ENCODE peak calls at places on chromosomes 13 and 19, in nine cellular contexts. J, U, W, X, O, N, G, Q and T are unnamed samples. For H3K4me1, the result is how much of the 10 kb centered on the place peaks cover.

GRCh38 chr13:91684746-91685145 is 286.3 kb downstream of the GPC5 start:
- DNase-seq in U (no peak), O (no peak), X (no peak), G (no peak), J (no peak), Q (no peak), N (no peak), W (no peak), T (no peak)

GRCh38 chr13:35818577-35819165 is 312.5 kb downstream of the DCLK1 start:
- DNase-seq in X (peak), U (no peak), N (no peak), O (no peak), G (no peak), W (no peak), J (no peak), Q (peak), T (no peak)

GRCh38 chr19:47819841-47820244 is 1.9 kb upstream of the CRX start:
- DNase-seq in N (no peak), G (no peak), U (no peak), X (no peak), J (no peak), O (no peak), Q (peak), W (no peak), T (no peak)

GRCh38 chr13:47672245-47672975 is 328.7 kb downstream of the SUCLA2 start:
- DNase-seq in X (peak), Q (no peak), O (no peak), J (no peak), U (no peak), G (no peak), W (no peak), N (no peak), T (no peak)

GRCh38 chr13:113511361-113511760 is 20.9 kb upstream of the DCUN1D2 start:
- DNase-seq in Q (no peak), G (no peak), O (no peak), X (no peak), J (no peak), W (no peak), N (no peak), U (no peak), T (no peak)

GRCh38 chr13:98539655-98540054 is 37.3 kb downstream of the STK24 start:
- DNase-seq in O (no peak), X (peak), U (no peak), N (no peak), G (no peak), J (no peak), Q (no peak), W (no peak), T (no peak)

GRCh38 chr19:55213547-55213946 is 4.2 kb upstream of the PTPRH start:
- DNase-seq in J (no peak), W (no peak), U (no peak), Q (no peak), G (no peak), N (no peak), X (no peak), O (no peak), T (no peak)

GRCh38 chr19:4449022-4449825 is 8.4 kb downstream of the UBXN6 start:
- DNase-seq in X (no peak), N (no peak), G (no peak), U (peak), O (no peak), J (peak), Q (no peak), W (peak), T (no peak)

GRCh38 chr13:33017410-33017929 is 1.2 kb downstream of the KL start:
- DNase-seq in N (peak), W (no peak), Q (peak), X (peak), O (no peak), G (no peak), U (peak), J (no peak), T (no peak)

GRCh38 chr13:37074703-37075102 is 15.2 kb upstream of the SUPT20H start:
- DNase-seq in J (no peak), O (no peak), W (no peak), U (no peak), Q (peak), N (no peak), X (peak), G (no peak), T (no peak)

GRCh38 chr19:43905897-43906296 is 29.2 kb downstream of the ZNF45 start:
- DNase-seq in N (no peak), U (no peak), J (no peak), O (no peak), Q (no peak), W (no peak), G (no peak), X (no peak), T (no peak)

GRCh38 chr19:42246143-42246868 is 3.9 kb upstream of the GSK3A start:
- DNase-seq in N (no peak), W (peak), O (no peak), J (peak), X (peak), U (peak), Q (peak), G (peak), T (peak)

GRCh38 chr13:28859069-28859468 is 38.9 kb downstream of the MTUS2 start:
- DNase-seq in X (no peak), N (no peak), O (no peak), W (no peak), U (no peak), G (no peak), Q (no peak), J (no peak), T (no peak)

GRCh38 chr19:38736036-38736412 is 8.2 kb downstream of the CAPN12 start:
- DNase-seq in J (no peak), Q (peak), N (peak), X (peak), G (peak), W (peak), U (peak), O (peak), T (no peak)

GRCh38 chr13:44078806-44079378 is 199.2 kb downstream of the LACC1 start:
- DNase-seq in O (no peak), J (no peak), Q (no peak), U (no peak), N (no peak), W (no peak), G (no peak), X (no peak), T (no peak)

GRCh38 chr13:42000836-42001235 is 39.9 kb upstream of the VWA8 start:
- DNase-seq in W (no peak), G (no peak), J (no peak), O (no peak), U (no peak), N (no peak), Q (no peak), X (peak), T (no peak)

GRCh38 chr13:105598551-105598950 is 936.9 kb downstream of the EFNB2 start:
- DNase-seq in N (no peak), G (no peak), X (peak), W (no peak), J (no peak), Q (no peak), U (no peak), O (no peak), T (no peak)

GRCh38 chr13:41699759-41700158 is 242.4 kb downstream of the RGCC start:
- DNase-seq in O (no peak), J (no peak), N (no peak), X (no peak), Q (no peak), W (no peak), G (no peak), U (no peak), T (no peak)

GRCh38 chr19:40294560-40294959 is 9.4 kb upstream of the AKT2 start:
- DNase-seq in Q (no peak), G (no peak), O (no peak), W (no peak), J (no peak), U (no peak), N (no peak), X (no peak), T (no peak)

GRCh38 chr19:50568321-50569022 is at the start of gene LRRC4B:
- DNase-seq in W (no peak), Q (peak), G (no peak), U (no peak), X (no peak), J (no peak), O (no peak), N (no peak), T (no peak)

GRCh38 chr13:30870049-30870884 is 35.8 kb upstream of the MEDAG start:
- DNase-seq in J (peak), N (no peak), W (peak), X (peak), O (no peak), G (peak), Q (no peak), U (peak), T (peak)

GRCh38 chr19:53057904-53058579 is 13.5 kb downstream of the ERVV-2 start:
- DNase-seq in G (no peak), O (no peak), J (no peak), Q (peak), X (no peak), W (no peak), N (no peak), U (peak), T (no peak)

GRCh38 chr13:89755729-89756492 is 1591.6 kb upstream of the MIR17HG start:
- DNase-seq in G (no peak), U (no peak), Q (no peak), W (no peak), X (no peak), O (no peak), J (no peak), N (no peak), T (no peak)

GRCh38 chr19:8438236-8438635 is 6.5 kb upstream of the HNRNPM start:
- DNase-seq in Q (no peak), X (no peak), U (no peak), O (no peak), J (no peak), G (no peak), N (no peak), W (no peak), T (no peak)

GRCh38 chr19:4359627-4360000 is 16.3 kb downstream of the MPND start:
- DNase-seq in G (peak), Q (no peak), X (no peak), W (no peak), O (no peak), N (no peak), J (no peak), U (no peak), T (no peak)

GRCh38 chr19:16496613-16496983 is 404 bp downstream of the C19orf44 start:
- DNase-seq in G (no peak), W (no peak), X (peak), J (no peak), O (no peak), U (no peak), Q (no peak), N (no peak), T (no peak)

GRCh38 chr19:12786149-12786870 is 5.0 kb upstream of the JUNB start:
- DNase-seq in J (peak), O (no peak), X (no peak), W (peak), G (no peak), U (peak), N (no peak), Q (no peak), T (peak)

GRCh38 chr19:42288411-42288810 is 13.5 kb upstream of the PRR19 start:
- DNase-seq in Q (no peak), U (no peak), J (no peak), O (no peak), N (no peak), X (no peak), G (no peak), W (no peak), T (no peak)

GRCh38 chr19:48230555-48231129 is 25.1 kb downstream of the CARD8 start:
- DNase-seq in W (no peak), J (no peak), U (no peak), O (no peak), Q (no peak), N (no peak), X (no peak), G (no peak), T (no peak)

GRCh38 chr19:48391100-48392005 is at the start of gene KDELR1:
- DNase-seq in X (peak), G (peak), N (peak), U (peak), O (peak), Q (peak), W (peak), J (peak), T (peak)

GRCh38 chr13:28622286-28622685 is 36.6 kb upstream of the POMP start:
- DNase-seq in G (no peak), Q (no peak), J (peak), X (no peak), N (no peak), W (peak), O (no peak), U (peak), T (peak)

GRCh38 chr13:100330662-100331061 is 241.8 kb downstream of the PCCA start:
- DNase-seq in W (no peak), G (no peak), Q (no peak), J (no peak), X (peak), U (no peak), O (no peak), N (no peak), T (no peak)

GRCh38 chr19:17616961-17617806 is 61.7 kb downstream of the COLGALT1 start:
- DNase-seq in J (no peak), Q (no peak), G (no peak), O (no peak), U (no peak), X (no peak), N (no peak), W (no peak), T (no peak)

GRCh38 chr13:97492257-97492656 is 58.3 kb downstream of the RAP2A start:
- DNase-seq in Q (no peak), G (no peak), J (no peak), W (no peak), O (no peak), N (no peak), U (no peak), X (no peak), T (no peak)

GRCh38 chr13:80131204-80131603 is 209.7 kb downstream of the SPRY2 start:
- DNase-seq in J (peak), W (peak), X (peak), N (no peak), G (peak), Q (peak), U (peak), O (no peak), T (peak)

GRCh38 chr13:43830481-43830873 is 43.7 kb upstream of the ENOX1 start:
- DNase-seq in Q (no peak), O (no peak), N (no peak), W (no peak), U (no peak), X (peak), G (no peak), J (no peak), T (no peak)

GRCh38 chr13:89153941-89154340 is 1482.8 kb downstream of the SLITRK5 start:
- DNase-seq in N (no peak), Q (no peak), W (no peak), G (no peak), J (no peak), X (peak), U (no peak), O (no peak), T (no peak)

GRCh38 chr19:50790365-50790825 is at the start of gene ACP4:
- DNase-seq in X (no peak), O (no peak), J (no peak), N (no peak), U (no peak), G (no peak), Q (no peak), W (no peak), T (no peak)

GRCh38 chr19:4624301-4624700 is 15.0 kb upstream of the TNFAIP8L1 start:
- DNase-seq in O (no peak), W (no peak), U (no peak), Q (peak), J (no peak), N (no peak), X (no peak), G (no peak), T (no peak)

GRCh38 chr19:15253513-15253912 is 21.3 kb upstream of the EPHX3 start:
- DNase-seq in Q (no peak), W (no peak), J (no peak), N (no peak), U (peak), O (no peak), X (no peak), G (no peak), T (no peak)
- H3K4me1 ChIP-seq in Q (under half), W (under half), J (under half), N (under half), U (half or more), O (under half), X (under half), G (half or more), T (under half)

GRCh38 chr19:57350877-57351805 is at the start of gene ZNF304:
- DNase-seq in J (peak), W (peak), N (peak), U (peak), Q (peak), O (peak), G (peak), X (peak), T (peak)
- H3K27ac ChIP-seq in J (peak), W (peak), N (peak), U (peak), Q (peak), O (peak), G (peak), X (peak), T (peak)

DNA sequence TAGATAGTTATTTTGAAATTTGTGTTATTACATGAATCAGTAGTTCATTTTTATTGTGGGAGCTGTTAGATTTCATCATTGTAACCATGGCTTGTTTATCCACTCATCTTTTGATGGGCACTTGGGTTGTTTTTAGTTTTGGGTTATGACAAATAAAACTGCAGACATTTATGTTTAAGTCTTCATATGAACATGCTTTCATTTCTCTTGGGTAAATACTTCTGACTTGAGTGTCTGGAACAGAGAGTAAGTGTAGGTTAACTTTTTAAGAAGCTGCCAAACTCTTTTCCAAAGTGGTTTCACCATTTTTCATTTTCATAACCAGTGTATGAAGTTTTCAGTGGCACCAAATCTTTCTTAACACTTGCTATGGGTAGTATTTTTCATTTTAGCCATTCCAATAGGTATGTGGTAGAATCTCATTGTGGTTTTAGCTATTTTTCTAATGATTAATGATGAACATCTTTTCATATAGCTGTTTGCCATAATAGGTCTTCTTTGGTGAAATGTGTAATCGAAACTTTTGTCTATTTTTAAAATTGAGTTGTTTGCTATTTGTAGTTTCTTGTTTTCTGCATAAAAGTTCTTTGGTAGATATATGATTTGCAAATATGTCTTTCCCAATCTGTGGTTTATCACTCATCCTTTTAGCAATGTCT is 17.9 kb downstream of the SLAIN1 start:
- DNase-seq in U (no peak), Q (no peak), O (no peak), G (no peak), J (no peak), W (no peak), N (no peak), X (no peak), T (no peak)
- H3K4me1 ChIP-seq in U (under half), Q (under half), O (under half), G (under half), J (under half), W (under half), N (under half), X (under half), T (under half)

GRCh38 chr13:109691689-109692088 is 94.7 kb downstream of the IRS2 start:
- DNase-seq in O (no peak), N (no peak), J (no peak), X (no peak), U (no peak), G (peak), Q (no peak), W (no peak), T (no peak)
- H3K27ac ChIP-seq in O (no peak), N (no peak), J (no peak), X (no peak), U (no peak), G (no peak), Q (no peak), W (no peak), T (no peak)

DNA sequence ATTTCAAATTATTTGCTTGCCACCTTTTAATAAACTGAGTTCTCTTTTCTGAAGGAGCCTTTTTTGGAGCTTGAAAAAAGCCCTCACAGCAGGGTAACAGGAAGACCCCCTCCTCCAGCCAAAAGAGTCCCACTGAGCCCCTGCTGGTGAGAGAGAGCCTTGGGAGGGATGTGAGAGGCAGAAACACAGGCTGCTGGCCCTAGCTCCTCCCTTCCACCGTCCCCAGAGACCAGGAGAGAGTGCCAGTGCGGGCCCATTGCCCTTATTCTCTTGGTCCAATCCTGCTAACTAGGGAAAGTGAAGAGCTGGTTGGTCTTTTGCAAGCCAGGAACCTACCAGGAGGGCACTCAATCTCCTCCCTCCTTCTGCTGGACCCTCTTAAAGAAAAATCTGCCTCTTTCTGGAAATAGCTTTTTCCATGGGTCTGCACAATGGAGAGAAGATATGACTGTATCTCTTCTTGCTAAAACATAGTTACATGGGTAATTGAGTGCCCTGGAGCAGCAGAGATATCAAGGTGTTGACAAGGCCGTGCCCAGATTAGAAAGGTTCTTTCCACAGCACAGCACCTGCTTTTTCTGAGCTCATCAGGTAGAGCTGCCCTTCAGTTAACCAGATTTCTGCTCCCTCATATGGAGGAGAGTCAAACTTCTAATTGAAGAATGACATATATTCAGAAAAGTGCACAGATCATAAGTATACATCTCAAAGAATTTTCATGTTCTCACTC is 113.9 kb downstream of the LRCH1 start:
- DNase-seq in J (no peak), O (no peak), W (no peak), N (no peak), Q (peak), X (no peak), U (peak), G (no peak), T (no peak)
- H3K4me1 ChIP-seq in J (under half), O (under half), W (under half), N (under half), Q (half or more), X (under half), U (half or more), G (under half), T (under half)

DNA sequence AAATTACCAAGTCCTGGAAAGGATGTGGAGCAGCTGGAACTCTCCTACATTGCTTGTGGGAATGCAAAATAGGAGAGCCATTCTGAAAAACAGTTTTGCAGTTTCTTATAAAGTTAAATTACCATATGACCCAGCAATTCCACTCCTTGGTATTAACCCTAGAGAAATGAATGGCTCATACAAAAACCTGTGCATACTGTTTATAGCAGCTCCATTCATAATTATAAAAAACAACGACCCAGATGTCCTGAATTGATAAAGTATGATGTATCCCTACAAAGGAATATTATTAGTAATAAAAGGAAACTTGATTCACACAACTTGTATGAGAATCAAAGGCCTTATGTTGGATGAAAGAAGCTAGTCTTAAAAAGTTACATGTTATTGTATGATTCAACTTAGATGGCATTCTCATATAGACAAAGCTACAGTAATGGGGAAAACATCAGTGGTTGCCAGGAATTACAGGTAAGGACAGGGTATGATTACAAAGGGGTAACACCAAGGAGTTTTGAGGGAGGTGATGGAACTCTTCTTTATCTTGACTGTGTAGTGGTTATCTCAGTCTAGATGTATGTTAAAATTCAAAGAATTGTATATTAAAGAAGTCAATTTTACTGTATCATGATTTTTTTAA is 35.4 kb downstream of the GPR180 start:
- DNase-seq in J (no peak), U (no peak), X (no peak), Q (no peak), G (no peak), W (no peak), O (no peak), N (no peak), T (no peak)
- H3K27ac ChIP-seq in J (no peak), U (no peak), X (no peak), Q (no peak), G (no peak), W (no peak), O (no peak), N (no peak), T (no peak)